ENCODE peak calls at places on chromosomes 1 and 21, in nine cellular contexts. D, I, Z, O, W, X, Y, M and R are unnamed samples. For H3K27me3, the result is how much of the 10 kb centered on the place peaks cover.

GRCh38 chr21:29506947-29507346 is 208.2 kb downstream of the BACH1 start:
- DNase-seq in D (peak), I (no peak), Z (no peak), O (no peak), W (no peak), X (no peak), Y (no peak), M (no peak), R (no peak)

GRCh38 chr1:50955116-50955515 is 5.0 kb downstream of the FAF1 start:
- DNase-seq in D (no peak), I (no peak), Z (no peak), O (no peak), W (no peak), X (no peak), Y (no peak), M (no peak), R (no peak)

GRCh38 chr1:8745749-8746390 is 71.6 kb downstream of the RERE start:
- DNase-seq in D (no peak), I (no peak), Z (no peak), O (no peak), W (no peak), X (no peak), Y (no peak), M (no peak), R (no peak)

GRCh38 chr1:198253668-198254067 is 96.9 kb downstream of the NEK7 start:
- DNase-seq in D (peak), I (no peak), Z (no peak), O (no peak), W (no peak), X (no peak), Y (peak), M (no peak), R (no peak)

GRCh38 chr1:10779201-10779600 is 17.2 kb downstream of the CASZ1 start:
- DNase-seq in D (no peak), I (no peak), Z (no peak), O (no peak), W (peak), X (no peak), Y (no peak), M (no peak), R (no peak)

GRCh38 chr1:119773711-119774241 is 5.1 kb upstream of the HMGCS2 start:
- DNase-seq in D (no peak), I (peak), Z (no peak), O (no peak), W (no peak), X (no peak), Y (no peak), M (peak), R (no peak)

GRCh38 chr1:116772648-116773045 is 18.4 kb downstream of the CD2 start:
- DNase-seq in D (no peak), I (no peak), Z (no peak), O (no peak), W (peak), X (no peak), Y (no peak), M (no peak), R (no peak)

GRCh38 chr1:84698718-84699117 is 8.5 kb upstream of the SSX2IP start:
- DNase-seq in D (peak), I (no peak), Z (no peak), O (no peak), W (peak), X (no peak), Y (no peak), M (no peak), R (peak)

GRCh38 chr1:108314815-108315214 is 70.9 kb upstream of the NBPF4 start:
- DNase-seq in D (no peak), I (no peak), Z (no peak), O (no peak), W (no peak), X (no peak), Y (no peak), M (no peak), R (no peak)

GRCh38 chr1:108320851-108321250 is 77.0 kb upstream of the NBPF4 start:
- DNase-seq in D (no peak), I (no peak), Z (no peak), O (no peak), W (no peak), X (no peak), Y (no peak), M (no peak), R (no peak)

GRCh38 chr1:108316545-108316944 is 72.7 kb upstream of the NBPF4 start:
- DNase-seq in D (no peak), I (no peak), Z (no peak), O (no peak), W (no peak), X (no peak), Y (no peak), M (no peak), R (no peak)
- H3K27me3 ChIP-seq in D (under half), I (under half), Z (under half), O (under half), W (under half), X (under half), Y (under half), M (under half), R (under half)

DNA sequence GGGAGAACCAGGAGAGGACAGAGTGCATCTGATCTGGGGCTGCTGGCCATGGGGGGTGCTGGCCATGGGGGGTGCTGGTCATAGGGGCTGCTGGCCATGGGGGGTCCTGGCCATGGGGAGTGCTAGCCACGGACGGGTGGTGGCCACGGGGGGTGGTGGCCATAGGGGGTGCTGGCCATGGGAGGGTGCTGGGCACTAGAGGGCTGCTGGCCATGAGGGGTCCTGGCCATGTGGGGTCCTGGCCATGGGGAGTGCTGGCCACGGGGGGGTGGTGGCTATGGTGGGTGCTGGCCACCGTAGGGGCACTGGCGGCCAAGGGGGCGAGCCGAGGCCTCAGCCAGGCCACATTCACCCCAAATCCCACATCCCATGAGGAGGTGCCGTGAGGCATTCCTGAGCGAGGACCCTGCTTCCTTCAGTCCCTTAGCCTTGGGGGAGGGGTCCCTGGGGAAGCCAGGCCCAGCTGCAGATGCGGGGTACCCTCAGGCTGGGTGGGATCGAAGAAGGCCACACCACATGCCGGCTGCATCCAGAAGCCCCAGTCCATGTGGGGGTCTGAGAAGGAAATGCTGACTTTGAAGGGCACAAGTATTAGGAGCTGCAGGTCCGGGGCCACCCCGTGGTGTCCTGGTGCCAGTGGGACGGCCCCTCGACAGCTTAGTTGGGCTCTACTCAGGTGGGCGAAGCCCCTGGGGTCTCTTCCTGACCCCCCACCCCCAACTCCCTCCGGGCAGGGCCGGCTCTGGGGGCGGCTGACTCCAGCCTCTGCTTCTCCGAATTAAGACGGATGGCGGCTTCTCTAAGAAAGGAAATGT is 61.9 kb upstream of the TTC34 start:
- DNase-seq in D (no peak), I (no peak), Z (no peak), O (peak), W (no peak), X (no peak), Y (no peak), M (no peak), R (no peak)
- H3K27me3 ChIP-seq in D (under half), I (under half), Z (under half), O (under half), W (under half), X (half or more), Y (half or more), M (under half), R (under half)

GRCh38 chr1:29120955-29121485 is 2.7 kb downstream of the TMEM200B start:
- DNase-seq in D (no peak), I (peak), Z (peak), O (peak), W (no peak), X (no peak), Y (peak), M (peak), R (peak)
- H3K27me3 ChIP-seq in D (under half), I (under half), Z (under half), O (under half), W (under half), X (under half), Y (under half), M (under half), R (under half)

DNA sequence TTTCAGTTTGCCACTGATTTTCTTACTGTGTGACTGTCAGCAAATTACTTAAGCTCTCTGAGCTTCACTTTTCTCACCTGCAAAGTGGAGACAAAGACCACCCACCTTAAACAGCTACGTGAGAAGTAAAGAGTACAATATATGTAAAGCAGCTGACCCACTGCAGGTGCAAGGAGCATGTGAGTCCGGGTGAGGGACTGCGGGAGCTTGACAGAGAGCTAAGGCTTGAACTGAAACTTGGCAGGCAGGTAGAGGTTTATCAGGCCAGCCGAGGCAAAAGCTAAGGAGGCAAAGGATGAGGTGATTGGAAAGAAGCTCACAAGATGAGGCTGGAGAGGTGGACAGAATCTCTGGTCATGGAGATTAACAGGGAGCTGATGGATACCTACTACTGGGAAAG is 36.6 kb downstream of the NIBAN1 start:
- DNase-seq in D (no peak), I (no peak), Z (no peak), O (no peak), W (no peak), X (no peak), Y (no peak), M (no peak), R (no peak)
- H3K27me3 ChIP-seq in D (under half), I (under half), Z (under half), O (under half), W (under half), X (under half), Y (under half), M (under half), R (under half)

DNA sequence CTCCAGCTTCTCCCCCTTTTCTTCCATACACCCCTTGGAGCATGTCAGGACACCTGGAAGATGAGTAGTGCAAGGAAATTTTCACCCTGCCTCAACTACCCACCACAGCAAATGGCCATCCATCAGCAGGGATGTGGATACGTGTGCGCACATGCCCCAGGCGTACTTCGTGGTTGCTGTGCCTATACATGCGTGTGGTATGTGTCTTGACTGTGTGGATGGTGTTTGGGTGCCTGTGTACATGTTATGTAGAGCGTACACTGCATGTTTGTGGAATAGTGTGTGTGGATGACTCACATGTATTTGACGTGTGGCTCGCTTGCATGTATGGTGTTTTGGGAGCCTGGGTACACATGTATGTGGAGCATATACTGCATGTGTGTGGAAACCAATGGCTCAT is 158.5 kb downstream of the RRAGC start:
- DNase-seq in D (no peak), I (no peak), Z (no peak), O (no peak), W (no peak), X (no peak), Y (no peak), M (no peak), R (no peak)
- H3K27me3 ChIP-seq in D (under half), I (under half), Z (under half), O (under half), W (under half), X (under half), Y (under half), M (under half), R (under half)

GRCh38 chr1:47548188-47548587 is 110.3 kb downstream of the FOXD2 start:
- DNase-seq in D (no peak), I (no peak), Z (no peak), O (no peak), W (no peak), X (no peak), Y (no peak), M (no peak), R (no peak)

GRCh38 chr1:47545912-47546483 is 108.2 kb downstream of the FOXD2 start:
- DNase-seq in D (no peak), I (no peak), Z (no peak), O (no peak), W (no peak), X (no peak), Y (no peak), M (no peak), R (no peak)

GRCh38 chr1:47547753-47548152 is 109.9 kb downstream of the FOXD2 start:
- DNase-seq in D (peak), I (no peak), Z (no peak), O (no peak), W (no peak), X (no peak), Y (no peak), M (no peak), R (no peak)

GRCh38 chr1:47551971-47552528 is 114.2 kb downstream of the FOXD2 start:
- DNase-seq in D (no peak), I (peak), Z (no peak), O (no peak), W (no peak), X (no peak), Y (no peak), M (no peak), R (no peak)

DNA sequence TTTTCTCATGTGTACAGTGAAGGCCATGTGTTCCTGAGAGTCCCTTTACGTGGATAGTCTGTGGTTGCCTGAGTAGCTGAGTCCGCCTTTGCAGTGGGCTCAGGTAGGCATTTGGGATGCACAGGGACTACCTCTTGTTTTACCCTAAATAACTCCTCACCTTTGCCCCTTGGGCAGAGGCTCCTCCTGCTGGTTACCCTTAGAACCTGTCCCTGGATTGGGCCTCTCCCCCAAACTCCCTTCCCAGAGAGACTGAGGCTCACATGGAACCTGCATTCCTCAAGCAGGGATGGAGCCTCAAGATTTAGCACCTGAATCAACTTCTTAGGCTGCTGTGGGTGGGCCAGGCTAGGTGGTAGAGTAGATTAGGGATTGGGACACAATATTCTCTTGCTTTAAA is 111.7 kb downstream of the FOXD2 start:
- DNase-seq in D (no peak), I (no peak), Z (no peak), O (no peak), W (no peak), X (no peak), Y (no peak), M (no peak), R (no peak)
- H3K27me3 ChIP-seq in D (under half), I (under half), Z (under half), O (under half), W (under half), X (under half), Y (under half), M (under half), R (under half)